ENCODE peak calls at places on chromosomes 11 and 22, in four cellular contexts. G is HFF-Myc, X is RWPE1, O is spleen. H is an unnamed sample.
A peak's percentile ranks its signal among the peaks of the same experiment; 100 is the strongest.

GRCh38 chr11:12242071-12242672 is 131.8 kb downstream of the MICAL2 start:
- DNase-seq in G (no peak), X (no peak), O (no peak), H (no peak)

GRCh38 chr11:104198576-104198975 is 34.6 kb upstream of the PDGFD start:
- DNase-seq in G (no peak), X (no peak), O (no peak), H (no peak)

GRCh38 chr22:29719894-29720645 is at the start of gene CABP7:
- DNase-seq in G (no peak), X (no peak), O (no peak), H (no peak)

GRCh38 chr11:44945639-44946038 is 5.0 kb downstream of the TP53I11 start:
- DNase-seq in G (no peak), X (no peak), O (peak; percentile 82), H (no peak)

GRCh38 chr22:45067731-45068130 is 57.9 kb upstream of the PHF21B start:
- DNase-seq in G (no peak), X (no peak), O (no peak), H (no peak)

GRCh38 chr11:720017-720641 is 14.1 kb downstream of the EPS8L2 start:
- DNase-seq in G (no peak), X (no peak), O (no peak), H (no peak)

GRCh38 chr11:2991477-2992233 is 474 bp downstream of the NAP1L4 start:
- DNase-seq in G (no peak), X (peak; percentile 18), O (no peak), H (no peak)

GRCh38 chr22:38820021-38820420 is 23.8 kb downstream of the NPTXR start:
- DNase-seq in G (no peak), X (no peak), O (no peak), H (no peak)

GRCh38 chr11:83715927-83716525 is 429.9 kb upstream of the CCDC90B start:
- DNase-seq in G (no peak), X (no peak), O (no peak), H (no peak)

GRCh38 chr22:49964493-49965290 is 4.1 kb downstream of the PIM3 start:
- DNase-seq in G (no peak), X (no peak), O (peak; percentile 78), H (no peak)

GRCh38 chr22:23133922-23134321 is 7.9 kb downstream of the RSPH14 start:
- DNase-seq in G (no peak), X (no peak), O (no peak), H (no peak)

GRCh38 chr11:103652013-103652412 is 384.4 kb upstream of the DDI1 start:
- DNase-seq in G (no peak), X (peak; percentile 5), O (no peak), H (no peak)

GRCh38 chr22:30606455-30607299 is at the start of gene TCN2:
- DNase-seq in G (peak; percentile 47), X (peak; percentile 34), O (peak; percentile 88), H (peak; percentile 73)

GRCh38 chr11:117185739-117186430 is 7.3 kb downstream of the SIDT2 start:
- DNase-seq in G (no peak), X (no peak), O (peak; percentile 77), H (no peak)

GRCh38 chr11:35115688-35116030 is 23.3 kb upstream of the CD44 start:
- DNase-seq in G (no peak), X (peak; percentile 85), O (no peak), H (no peak)

GRCh38 chr22:42553475-42554361 is at the start of gene SERHL2:
- DNase-seq in G (peak; percentile 17), X (peak; percentile 72), O (peak; percentile 95), H (peak; percentile 87)

GRCh38 chr11:96149743-96150555 is 193.0 kb downstream of the MAML2 start:
- DNase-seq in G (no peak), X (no peak), O (no peak), H (no peak)

GRCh38 chr11:77147668-77148321 is 19.7 kb downstream of the MYO7A start:
- DNase-seq in G (no peak), X (peak; percentile 22), O (no peak), H (no peak)

GRCh38 chr11:78664606-78665005 is 89.9 kb upstream of the NARS2 start:
- DNase-seq in G (no peak), X (no peak), O (no peak), H (no peak)

GRCh38 chr22:40401981-40402406 is 31.6 kb downstream of the SGSM3 start:
- DNase-seq in G (no peak), X (no peak), O (no peak), H (no peak)
- TF ChIP-seq CTCF in G (no peak), X (no peak), O (no peak), H (no peak)

DNA sequence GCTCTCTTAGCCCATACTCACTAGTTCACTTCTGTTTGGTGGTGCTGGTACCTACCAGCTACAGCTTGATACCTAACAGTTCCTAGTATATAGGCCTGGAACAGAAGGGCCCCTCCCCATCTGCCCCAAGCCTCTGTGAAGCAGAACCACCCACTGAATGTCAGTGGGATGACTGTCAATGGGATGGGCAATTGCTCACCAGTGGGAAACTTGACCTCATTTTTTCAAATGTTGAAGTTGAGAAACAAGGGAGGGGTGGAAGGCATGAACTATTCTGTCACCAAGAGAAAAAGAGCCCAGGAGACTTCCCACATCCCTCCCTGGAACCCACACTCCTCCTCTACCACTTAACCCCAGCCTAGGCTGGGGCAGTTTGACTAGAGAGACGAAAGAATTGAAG is at the start of gene NLRP10:
- DNase-seq in G (no peak), X (peak; percentile 45), O (no peak), H (no peak)
- TF ChIP-seq CTCF in G (no peak), X (no peak), O (no peak), H (no peak)

GRCh38 chr11:30960387-30960992 is 374.3 kb upstream of the MPPED2 start:
- DNase-seq in G (no peak), X (peak; percentile 5), O (no peak), H (no peak)
- TF ChIP-seq CTCF in G (no peak), X (peak; percentile 38), O (no peak), H (peak; percentile 84)

GRCh38 chr22:19068784-19069271 is 53.4 kb downstream of the DGCR2 start:
- DNase-seq in G (no peak), X (no peak), O (peak; percentile 53), H (no peak)

GRCh38 chr22:19066531-19067271 is 55.5 kb downstream of the DGCR2 start:
- DNase-seq in G (no peak), X (peak; percentile 76), O (peak; percentile 44), H (no peak)

GRCh38 chr22:19065929-19066328 is 56.3 kb downstream of the DGCR2 start:
- DNase-seq in G (no peak), X (no peak), O (peak; percentile 35), H (no peak)

GRCh38 chr22:19069451-19069850 is 52.8 kb downstream of the DGCR2 start:
- DNase-seq in G (no peak), X (no peak), O (no peak), H (no peak)

GRCh38 chr22:19067696-19068348 is 54.4 kb downstream of the DGCR2 start:
- DNase-seq in G (no peak), X (no peak), O (no peak), H (no peak)
- TF ChIP-seq CTCF in G (no peak), X (no peak), O (no peak), H (no peak)

DNA sequence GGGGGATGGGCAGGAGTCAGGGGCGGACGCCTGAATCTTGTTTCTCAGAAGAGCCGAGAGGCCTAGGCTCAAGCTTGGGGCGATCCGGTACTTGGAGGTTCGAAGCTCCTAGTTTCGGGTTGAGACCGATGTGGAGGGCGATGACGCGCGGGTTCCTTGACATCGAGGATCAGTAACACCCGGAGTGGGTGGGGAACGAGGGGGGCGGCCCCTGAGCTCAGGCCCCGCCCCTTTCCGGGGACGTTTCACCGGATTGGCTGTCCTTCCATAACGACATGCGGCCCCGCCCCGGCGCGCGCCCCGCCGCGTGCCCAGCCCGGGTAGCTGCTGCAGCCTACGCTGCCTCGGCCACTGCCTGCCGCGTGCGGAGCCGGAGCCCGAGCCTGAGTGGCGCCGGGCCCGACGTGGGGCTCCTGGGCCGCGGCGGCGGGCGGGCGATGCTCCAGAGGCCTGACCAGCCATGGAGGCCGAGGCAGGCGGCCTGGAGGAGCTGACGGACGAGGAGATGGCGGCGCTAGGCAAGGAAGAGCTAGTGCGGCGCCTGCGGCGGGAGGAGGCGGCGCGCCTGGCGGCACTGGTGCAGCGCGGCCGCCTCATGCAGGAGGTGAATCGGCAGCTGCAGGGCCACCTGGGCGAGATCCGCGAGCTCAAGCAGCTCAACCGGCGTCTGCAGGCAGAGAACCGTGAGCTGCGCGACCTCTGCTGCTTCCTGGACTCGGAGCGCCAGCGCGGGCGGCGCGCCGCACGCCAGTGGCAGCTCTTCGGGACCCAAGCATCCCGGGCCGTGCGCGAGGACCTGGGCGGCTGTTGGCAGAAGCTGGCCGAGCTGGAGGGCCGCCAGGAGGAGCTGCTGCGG is at the start of gene CCDC85B:
- DNase-seq in G (peak; percentile 88), X (peak; percentile 95), O (peak; percentile 99), H (peak; percentile 87)
- TF ChIP-seq CTCF in G (no peak), X (peak; percentile 10), O (no peak), H (peak; percentile 49)

GRCh38 chr11:119015054-119015611 is 3.0 kb downstream of the RPS25 start:
- DNase-seq in G (no peak), X (no peak), O (no peak), H (no peak)

GRCh38 chr11:119019996-119020395 is 1.4 kb downstream of the TRAPPC4 start:
- DNase-seq in G (no peak), X (no peak), O (no peak), H (no peak)

GRCh38 chr11:119016216-119017009 is 1.7 kb downstream of the RPS25 start:
- DNase-seq in G (no peak), X (no peak), O (peak; percentile 34), H (no peak)

GRCh38 chr11:119014209-119014924 is 3.8 kb downstream of the RPS25 start:
- DNase-seq in G (no peak), X (no peak), O (peak; percentile 52), H (no peak)

GRCh38 chr11:119018074-119018938 is at the start of the genes RPS25 and TRAPPC4:
- DNase-seq in G (peak; percentile 91), X (peak; percentile 91), O (peak; percentile 99), H (peak; percentile 70)
- TF ChIP-seq CTCF in G (no peak), X (no peak), O (no peak), H (no peak)

DNA sequence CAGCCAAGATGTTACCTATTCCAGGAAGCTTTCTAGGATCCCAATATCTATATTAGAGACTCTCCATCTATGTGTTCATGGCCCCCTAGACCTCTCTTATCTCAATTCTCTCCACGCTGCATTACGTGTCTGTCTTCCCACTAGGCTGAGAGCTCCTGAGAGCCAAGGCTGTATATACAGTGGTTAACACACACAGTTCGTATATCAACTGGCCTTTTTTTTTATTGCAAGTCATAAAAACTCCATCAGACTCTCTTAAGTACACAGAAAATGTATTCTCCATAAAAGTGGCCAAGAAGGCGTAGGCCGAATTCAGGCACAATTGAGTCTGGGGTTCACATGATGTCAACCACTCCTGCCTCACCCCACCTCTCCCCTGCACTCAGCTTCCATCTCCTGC is 115.9 kb downstream of the TRIM29 start:
- DNase-seq in G (no peak), X (no peak), O (no peak), H (no peak)
- TF ChIP-seq CTCF in G (no peak), X (no peak), O (no peak), H (no peak)

H was measured in progenitor cell of endocrine pancreas.